ENCODE peak calls at places on chromosomes 12 and 14, in four cellular contexts. M is WTC11, X is GM12878, P is HepG2. E is an unnamed sample.

GRCh38 chr14:53954551-53955233 is 1.9 kb downstream of the BMP4 start:
- DNase-seq in M (peak), X (no peak), P (no peak), E (no peak)

GRCh38 chr12:100656806-100657205 is 83.3 kb downstream of the GAS2L3 start:
- DNase-seq in M (no peak), X (no peak), P (no peak), E (no peak)

GRCh38 chr12:41287500-41287899 is 99.4 kb downstream of the PDZRN4 start:
- DNase-seq in M (no peak), X (no peak), P (no peak), E (no peak)

GRCh38 chr12:13000616-13000934 is 510 bp upstream of the HEBP1 start:
- DNase-seq in M (no peak), X (no peak), P (no peak), E (no peak)

GRCh38 chr14:102474934-102475333 is 34.6 kb downstream of the ANKRD9 start:
- DNase-seq in M (no peak), X (no peak), P (no peak), E (no peak)

GRCh38 chr12:45336762-45337596 is 121.1 kb downstream of the ANO6 start:
- DNase-seq in M (no peak), X (no peak), P (no peak), E (peak)

GRCh38 chr14:74616996-74617700 is 5.1 kb upstream of the LTBP2 start:
- DNase-seq in M (no peak), X (no peak), P (no peak), E (no peak)

GRCh38 chr14:73236157-73236556 is 1.1 kb upstream of the PAPLN start:
- DNase-seq in M (no peak), X (no peak), P (no peak), E (no peak)

GRCh38 chr12:66156654-66157053 is 13.1 kb downstream of the TMBIM4 start:
- DNase-seq in M (no peak), X (no peak), P (no peak), E (no peak)

GRCh38 chr14:22200977-22201605 is 387.9 kb downstream of the DAD1 start:
- DNase-seq in M (peak), X (peak), P (peak), E (peak)

GRCh38 chr12:130933269-130933995 is 20.3 kb upstream of the ADGRD1 start:
- DNase-seq in M (no peak), X (no peak), P (no peak), E (no peak)

GRCh38 chr12:57069522-57069921 is 9.1 kb downstream of the NEMP1 start:
- DNase-seq in M (peak), X (no peak), P (peak), E (peak)

GRCh38 chr12:88336071-88336768 is 194.1 kb downstream of the TMTC3 start:
- DNase-seq in M (no peak), X (no peak), P (no peak), E (no peak)

GRCh38 chr12:2557589-2557988 is 237.2 kb upstream of the FKBP4 start:
- DNase-seq in M (no peak), X (no peak), P (no peak), E (no peak)

GRCh38 chr14:65255583-65256443 is 153.5 kb upstream of the MAX start:
- DNase-seq in M (peak), X (no peak), P (peak), E (no peak)

GRCh38 chr12:4830568-4830967 is 79.1 kb upstream of the KCNA1 start:
- DNase-seq in M (no peak), X (no peak), P (no peak), E (no peak)

GRCh38 chr14:88270781-88271180 is 52.3 kb downstream of the KCNK10 start:
- DNase-seq in M (peak), X (no peak), P (peak), E (no peak)

GRCh38 chr12:45938566-45938965 is 51.8 kb downstream of the SCAF11 start:
- DNase-seq in M (no peak), X (no peak), P (no peak), E (no peak)

GRCh38 chr12:103626498-103626897 is 39.4 kb downstream of the STAB2 start:
- DNase-seq in M (peak), X (no peak), P (peak), E (peak)

GRCh38 chr14:89473569-89473968 is 56.5 kb upstream of the FOXN3 start:
- DNase-seq in M (no peak), X (no peak), P (no peak), E (no peak)

GRCh38 chr14:77682158-77682553 is 25.7 kb downstream of the ALKBH1 start:
- DNase-seq in M (no peak), X (no peak), P (peak), E (no peak)

GRCh38 chr12:56040151-56040550 is 1.6 kb upstream of the RPS26 start:
- DNase-seq in M (no peak), X (no peak), P (no peak), E (no peak)

GRCh38 chr12:27626239-27626638 is 70.0 kb upstream of the REP15 start:
- DNase-seq in M (no peak), X (no peak), P (no peak), E (no peak)

GRCh38 chr12:80709811-80710726 is 2.6 kb downstream of the MYF6 start:
- DNase-seq in M (peak), X (no peak), P (peak), E (no peak)

GRCh38 chr12:32025906-32026305 is 66.7 kb downstream of the RESF1 start:
- DNase-seq in M (no peak), X (peak), P (no peak), E (no peak)

GRCh38 chr14:51873221-51873893 is 12.9 kb downstream of the GNG2 start:
- DNase-seq in M (no peak), X (peak), P (no peak), E (no peak)

GRCh38 chr14:81435578-81436295 is 35.6 kb upstream of the STON2 start:
- DNase-seq in M (peak), X (no peak), P (peak), E (peak)

GRCh38 chr12:51592034-51592705 is 1.1 kb downstream of the SCN8A start:
- DNase-seq in M (peak), X (no peak), P (no peak), E (no peak)

GRCh38 chr14:72904840-72905561 is 11.1 kb upstream of the DPF3 start:
- DNase-seq in M (peak), X (no peak), P (peak), E (peak)

GRCh38 chr12:75489613-75490210 is 9.2 kb downstream of the GLIPR1 start:
- DNase-seq in M (no peak), X (no peak), P (no peak), E (no peak)

GRCh38 chr12:130254476-130255276 is 83.0 kb upstream of the PIWIL1 start:
- DNase-seq in M (no peak), X (no peak), P (no peak), E (no peak)

GRCh38 chr14:90428676-90429075 is 31.8 kb downstream of the CALM1 start:
- DNase-seq in M (no peak), X (no peak), P (no peak), E (no peak)

GRCh38 chr12:91178139-91178561 is 4.5 kb downstream of the DCN start:
- DNase-seq in M (no peak), X (no peak), P (peak), E (no peak)

GRCh38 chr14:105818712-105819005 is 292.3 kb downstream of the TMEM121 start:
- DNase-seq in M (no peak), X (no peak), P (no peak), E (no peak)

GRCh38 chr14:104137297-104138097 is 890 bp upstream of the KIF26A start:
- DNase-seq in M (peak), X (no peak), P (peak), E (peak)
- TF ChIP-seq TCF7 in M (no peak), X (no peak), P (no peak), E (no peak)

GRCh38 chr12:28963554-28963953 is 185.5 kb upstream of the FAR2 start:
- DNase-seq in M (no peak), X (no peak), P (no peak), E (no peak)
- TF ChIP-seq TCF7 in M (no peak), X (no peak), P (no peak), E (no peak)

GRCh38 chr14:61620130-61620946 is 75.0 kb upstream of the HIF1A start:
- DNase-seq in M (no peak), X (peak), P (peak), E (no peak)
- TF ChIP-seq TCF7 in M (no peak), X (no peak), P (no peak), E (no peak)

DNA sequence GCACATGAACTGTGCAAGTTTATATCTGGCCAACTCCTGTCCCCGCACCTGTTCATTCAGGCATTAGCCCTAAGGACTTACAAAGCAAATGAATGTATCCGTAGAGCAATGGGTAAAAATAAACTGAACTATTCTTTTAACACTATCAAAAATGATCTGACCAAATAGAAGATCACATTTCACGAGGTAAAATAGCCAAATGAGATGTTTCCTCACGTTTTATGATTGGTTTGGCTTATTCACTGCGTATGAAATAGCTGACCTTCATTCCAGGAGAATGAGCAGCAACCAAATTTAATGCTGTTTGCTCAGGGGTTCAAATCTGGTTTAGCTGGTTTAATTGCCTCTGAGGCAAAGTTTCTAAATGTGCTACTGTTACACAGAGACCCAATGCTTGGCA is 216.0 kb upstream of the EEA1 start:
- DNase-seq in M (no peak), X (no peak), P (no peak), E (no peak)
- TF ChIP-seq TCF7 in M (no peak), X (no peak), P (no peak), E (no peak)

GRCh38 chr14:39434401-39434800 is 2.2 kb upstream of the FBXO33 start:
- DNase-seq in M (no peak), X (no peak), P (no peak), E (no peak)
- TF ChIP-seq TCF7 in M (no peak), X (no peak), P (no peak), E (no peak)

GRCh38 chr12:117580718-117581062 is 219.3 kb upstream of the NOS1 start:
- DNase-seq in M (peak), X (no peak), P (no peak), E (peak)
- TF ChIP-seq TCF7 in M (no peak), X (no peak), P (no peak), E (no peak)

DNA sequence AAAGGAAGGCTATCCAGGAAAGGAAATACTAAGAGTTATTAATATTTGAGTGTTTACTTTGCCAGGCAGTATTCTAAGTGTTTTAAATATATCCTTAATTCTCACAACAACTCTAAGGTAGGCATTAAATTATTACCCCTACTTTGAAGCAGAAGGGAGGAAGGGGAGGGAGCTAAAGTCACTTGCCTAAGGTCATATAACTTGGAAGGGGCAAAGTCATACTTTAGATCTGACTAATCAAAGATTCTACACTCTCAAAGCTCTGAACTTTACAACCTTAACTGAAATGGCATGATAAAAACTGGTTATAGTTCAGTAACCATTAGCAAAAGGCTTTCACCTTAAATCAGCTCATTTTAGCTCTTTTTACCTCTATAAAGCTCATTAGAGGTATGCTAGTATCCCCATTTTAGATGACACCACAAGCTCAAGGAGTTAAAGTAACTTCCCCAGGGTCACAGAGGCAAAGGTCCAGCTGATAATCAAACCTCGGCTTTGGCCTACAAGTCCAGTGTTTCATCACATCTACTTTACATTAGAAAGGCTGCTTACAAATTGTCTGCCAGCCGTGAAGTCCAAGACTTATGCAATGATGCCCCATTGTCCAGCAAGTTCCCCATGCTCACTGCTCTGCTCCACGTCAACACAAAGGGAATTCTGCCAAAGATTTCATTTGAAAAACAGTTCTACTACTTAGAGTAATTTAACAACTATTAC is 223.9 kb downstream of the MED13L start:
- DNase-seq in M (no peak), X (no peak), P (peak), E (no peak)
- TF ChIP-seq TCF7 in M (no peak), X (no peak), P (no peak), E (no peak)

E was measured in K562.